ENCODE peak calls at places on chromosomes 11 and 22, in four cellular contexts. One of them, this sample, is unnamed.

GRCh38 chr11:118921929-118922744 is 3.6 kb downstream of the BCL9L start:
- DNase-seq in KBM-7: no peak
- DNase-seq in lung microvascular endothelial cell: peak
- DNase-seq in effector CD4-positive, alpha-beta T cell: no peak
- DNase-seq in this sample: no peak

GRCh38 chr11:1122356-1123002 is 35.3 kb upstream of the MUC5AC start:
- DNase-seq in lung microvascular endothelial cell: peak
- DNase-seq in effector CD4-positive, alpha-beta T cell: no peak
- DNase-seq in KBM-7: no peak
- DNase-seq in this sample: no peak

GRCh38 chr11:63944987-63945386 is 6.2 kb downstream of the NAA40 start:
- DNase-seq in lung microvascular endothelial cell: no peak
- DNase-seq in KBM-7: no peak
- DNase-seq in effector CD4-positive, alpha-beta T cell: no peak
- DNase-seq in this sample: no peak

GRCh38 chr11:2534131-2534956 is 89.5 kb downstream of the KCNQ1 start:
- DNase-seq in KBM-7: no peak
- DNase-seq in lung microvascular endothelial cell: no peak
- DNase-seq in effector CD4-positive, alpha-beta T cell: no peak
- DNase-seq in this sample: no peak

GRCh38 chr22:35113341-35113740 is 47.4 kb downstream of the ISX start:
- DNase-seq in effector CD4-positive, alpha-beta T cell: no peak
- DNase-seq in lung microvascular endothelial cell: no peak
- DNase-seq in KBM-7: no peak
- DNase-seq in this sample: no peak

GRCh38 chr11:75388386-75389275 is 10.7 kb upstream of the RPS3 start:
- DNase-seq in KBM-7: peak
- DNase-seq in effector CD4-positive, alpha-beta T cell: peak
- DNase-seq in lung microvascular endothelial cell: peak
- DNase-seq in this sample: peak

GRCh38 chr11:62880231-62880802 is 379 bp upstream of the SLC3A2 start:
- DNase-seq in KBM-7: peak
- DNase-seq in lung microvascular endothelial cell: no peak
- DNase-seq in effector CD4-positive, alpha-beta T cell: no peak
- DNase-seq in this sample: no peak

GRCh38 chr11:128525411-128526243 is 61.7 kb downstream of the ETS1 start:
- DNase-seq in KBM-7: no peak
- DNase-seq in lung microvascular endothelial cell: no peak
- DNase-seq in effector CD4-positive, alpha-beta T cell: no peak
- DNase-seq in this sample: peak

GRCh38 chr11:83012168-83013067 is 59.3 kb downstream of the RAB30 start:
- DNase-seq in lung microvascular endothelial cell: no peak
- DNase-seq in effector CD4-positive, alpha-beta T cell: no peak
- DNase-seq in KBM-7: no peak
- DNase-seq in this sample: no peak

GRCh38 chr11:34300571-34301295 is 57.1 kb downstream of the ABTB2 start:
- DNase-seq in lung microvascular endothelial cell: no peak
- DNase-seq in effector CD4-positive, alpha-beta T cell: no peak
- DNase-seq in KBM-7: peak
- DNase-seq in this sample: no peak

This sample was measured in CD8-positive, alpha-beta memory T cell.